ENCODE peak calls at places on chromosomes 3 and 15, in five cellular contexts. One of them, this sample, is unnamed.

GRCh38 chr3:88180398-88180999 is 30.7 kb downstream of the C3orf38 start:
- DNase-seq in GM23248: peak; percentile 62
- DNase-seq in right cardiac atrium: no peak
- DNase-seq in CD8-positive, alpha-beta T cell: peak; percentile 22
- DNase-seq in psoas muscle: no peak
- DNase-seq in this sample: no peak

GRCh38 chr3:58004972-58005371 is 3.2 kb upstream of the FLNB start:
- DNase-seq in GM23248: peak; percentile 77
- DNase-seq in psoas muscle: no peak
- DNase-seq in right cardiac atrium: no peak
- DNase-seq in CD8-positive, alpha-beta T cell: no peak
- DNase-seq in this sample: no peak

GRCh38 chr3:63061449-63061848 is 186.2 kb upstream of the CADPS start:
- DNase-seq in GM23248: no peak
- DNase-seq in right cardiac atrium: no peak
- DNase-seq in psoas muscle: no peak
- DNase-seq in CD8-positive, alpha-beta T cell: no peak
- DNase-seq in this sample: no peak

GRCh38 chr3:57120040-57120802 is 44.9 kb downstream of the IL17RD start:
- DNase-seq in CD8-positive, alpha-beta T cell: no peak
- DNase-seq in GM23248: no peak
- DNase-seq in psoas muscle: no peak
- DNase-seq in right cardiac atrium: no peak
- DNase-seq in this sample: no peak

GRCh38 chr15:55601374-55601773 is 13.2 kb upstream of the PYGO1 start:
- DNase-seq in CD8-positive, alpha-beta T cell: no peak
- DNase-seq in GM23248: no peak
- DNase-seq in psoas muscle: no peak
- DNase-seq in right cardiac atrium: no peak
- DNase-seq in this sample: no peak

GRCh38 chr3:160132226-160132625 is 93.0 kb upstream of the C3orf80 start:
- DNase-seq in right cardiac atrium: no peak
- DNase-seq in psoas muscle: no peak
- DNase-seq in GM23248: no peak
- DNase-seq in CD8-positive, alpha-beta T cell: no peak
- DNase-seq in this sample: no peak

GRCh38 chr3:166864473-166865467 is 515.3 kb downstream of the ZBBX start:
- DNase-seq in CD8-positive, alpha-beta T cell: no peak
- DNase-seq in right cardiac atrium: no peak
- DNase-seq in GM23248: no peak
- DNase-seq in psoas muscle: no peak
- DNase-seq in this sample: no peak

GRCh38 chr3:171813897-171814460 is 3.7 kb upstream of the PLD1 start:
- DNase-seq in right cardiac atrium: no peak
- DNase-seq in CD8-positive, alpha-beta T cell: peak; percentile 20
- DNase-seq in GM23248: peak; percentile 48
- DNase-seq in psoas muscle: no peak
- DNase-seq in this sample: peak; percentile 62

GRCh38 chr3:170485696-170486095 is 67.0 kb downstream of the CLDN11 start:
- DNase-seq in psoas muscle: no peak
- DNase-seq in GM23248: no peak
- DNase-seq in CD8-positive, alpha-beta T cell: no peak
- DNase-seq in right cardiac atrium: no peak
- DNase-seq in this sample: no peak

GRCh38 chr15:23648920-23649515 is 1.4 kb upstream of the MAGEL2 start:
- DNase-seq in right cardiac atrium: no peak
- DNase-seq in CD8-positive, alpha-beta T cell: peak; percentile 27
- DNase-seq in GM23248: peak; percentile 33
- DNase-seq in psoas muscle: no peak
- DNase-seq in this sample: no peak

GRCh38 chr15:39781967-39782292 is 711 bp downstream of the FSIP1 start:
- DNase-seq in right cardiac atrium: no peak
- DNase-seq in GM23248: no peak
- DNase-seq in psoas muscle: no peak
- DNase-seq in CD8-positive, alpha-beta T cell: no peak
- DNase-seq in this sample: no peak

GRCh38 chr3:175743733-175744400 is 884.7 kb downstream of the NAALADL2 start:
- DNase-seq in CD8-positive, alpha-beta T cell: no peak
- DNase-seq in right cardiac atrium: no peak
- DNase-seq in psoas muscle: no peak
- DNase-seq in GM23248: peak; percentile 67
- DNase-seq in this sample: no peak

GRCh38 chr3:45870099-45870498 is 16.2 kb upstream of the CCR9 start:
- DNase-seq in psoas muscle: no peak
- DNase-seq in GM23248: no peak
- DNase-seq in right cardiac atrium: no peak
- DNase-seq in CD8-positive, alpha-beta T cell: peak; percentile 72
- DNase-seq in this sample: no peak

GRCh38 chr15:52179278-52180195 is 11.7 kb downstream of the GNB5 start:
- DNase-seq in right cardiac atrium: peak; percentile 84
- DNase-seq in GM23248: peak; percentile 91
- DNase-seq in psoas muscle: peak; percentile 78
- DNase-seq in CD8-positive, alpha-beta T cell: peak; percentile 89
- DNase-seq in this sample: peak; percentile 90

GRCh38 chr3:173396191-173397041 is 1.1 kb upstream of the NLGN1 start:
- DNase-seq in CD8-positive, alpha-beta T cell: no peak
- DNase-seq in psoas muscle: no peak
- DNase-seq in right cardiac atrium: no peak
- DNase-seq in GM23248: peak; percentile 36
- DNase-seq in this sample: no peak

GRCh38 chr3:136512391-136512790 is 239.8 kb downstream of the STAG1 start:
- DNase-seq in right cardiac atrium: no peak
- DNase-seq in psoas muscle: no peak
- DNase-seq in CD8-positive, alpha-beta T cell: no peak
- DNase-seq in GM23248: peak; percentile 71
- DNase-seq in this sample: no peak

GRCh38 chr3:52238761-52239701 is at the start of gene TWF2:
- DNase-seq in psoas muscle: peak; percentile 80
- DNase-seq in CD8-positive, alpha-beta T cell: peak; percentile 83
- DNase-seq in GM23248: peak; percentile 91
- DNase-seq in right cardiac atrium: peak; percentile 86
- DNase-seq in this sample: peak; percentile 94

GRCh38 chr3:106036706-106037105 is 167.9 kb upstream of the CBLB start:
- DNase-seq in right cardiac atrium: no peak
- DNase-seq in CD8-positive, alpha-beta T cell: no peak
- DNase-seq in psoas muscle: no peak
- DNase-seq in GM23248: no peak
- DNase-seq in this sample: no peak

GRCh38 chr3:152175576-152175883 is 93.2 kb upstream of the MBNL1 start:
- DNase-seq in GM23248: peak; percentile 87
- DNase-seq in psoas muscle: no peak
- DNase-seq in CD8-positive, alpha-beta T cell: no peak
- DNase-seq in right cardiac atrium: no peak
- DNase-seq in this sample: no peak

GRCh38 chr3:169865176-169865800 is 4.4 kb downstream of the LRRC31 start:
- DNase-seq in CD8-positive, alpha-beta T cell: no peak
- DNase-seq in GM23248: no peak
- DNase-seq in psoas muscle: no peak
- DNase-seq in right cardiac atrium: no peak
- DNase-seq in this sample: no peak

GRCh38 chr15:70170096-70170699 is 72.5 kb upstream of the TLE3 start:
- DNase-seq in psoas muscle: no peak
- DNase-seq in right cardiac atrium: no peak
- DNase-seq in CD8-positive, alpha-beta T cell: no peak
- DNase-seq in GM23248: no peak
- DNase-seq in this sample: no peak

GRCh38 chr15:44710236-44711088 is 661 bp downstream of the PATL2 start:
- DNase-seq in GM23248: peak; percentile 65
- DNase-seq in right cardiac atrium: peak; percentile 39
- DNase-seq in psoas muscle: peak; percentile 20
- DNase-seq in CD8-positive, alpha-beta T cell: no peak
- DNase-seq in this sample: no peak

GRCh38 chr15:62770111-62770660 is 272.4 kb upstream of the TPM1 start:
- DNase-seq in psoas muscle: no peak
- DNase-seq in GM23248: peak; percentile 62
- DNase-seq in right cardiac atrium: no peak
- DNase-seq in CD8-positive, alpha-beta T cell: no peak
- DNase-seq in this sample: no peak

GRCh38 chr15:89090791-89091666 is 2.8 kb downstream of the ABHD2 start:
- DNase-seq in CD8-positive, alpha-beta T cell: peak; percentile 54
- DNase-seq in right cardiac atrium: peak; percentile 84
- DNase-seq in GM23248: peak; percentile 92
- DNase-seq in psoas muscle: peak; percentile 68
- DNase-seq in this sample: peak; percentile 88

GRCh38 chr3:72379500-72380187 is 468.6 kb downstream of the SHQ1 start:
- DNase-seq in right cardiac atrium: no peak
- DNase-seq in CD8-positive, alpha-beta T cell: no peak
- DNase-seq in psoas muscle: no peak
- DNase-seq in GM23248: peak; percentile 68
- DNase-seq in this sample: no peak

GRCh38 chr3:50164056-50164455 is 8.9 kb downstream of the SEMA3F start:
- DNase-seq in right cardiac atrium: peak; percentile 81
- DNase-seq in psoas muscle: peak; percentile 82
- DNase-seq in CD8-positive, alpha-beta T cell: no peak
- DNase-seq in GM23248: peak; percentile 98
- DNase-seq in this sample: peak; percentile 97

GRCh38 chr3:156311431-156311830 is 191.1 kb downstream of the KCNAB1 start:
- DNase-seq in CD8-positive, alpha-beta T cell: no peak
- DNase-seq in right cardiac atrium: no peak
- DNase-seq in GM23248: no peak
- DNase-seq in psoas muscle: no peak
- DNase-seq in this sample: no peak

GRCh38 chr3:192207239-192207638 is 520.1 kb downstream of the FGF12 start:
- DNase-seq in psoas muscle: no peak
- DNase-seq in CD8-positive, alpha-beta T cell: no peak
- DNase-seq in GM23248: no peak
- DNase-seq in right cardiac atrium: no peak
- DNase-seq in this sample: no peak

GRCh38 chr15:39627456-39628130 is 46.7 kb downstream of the THBS1 start:
- DNase-seq in CD8-positive, alpha-beta T cell: no peak
- DNase-seq in GM23248: no peak
- DNase-seq in psoas muscle: no peak
- DNase-seq in right cardiac atrium: no peak
- DNase-seq in this sample: no peak

GRCh38 chr3:160245261-160245800 is 20.1 kb downstream of the C3orf80 start:
- DNase-seq in GM23248: no peak
- DNase-seq in CD8-positive, alpha-beta T cell: no peak
- DNase-seq in right cardiac atrium: no peak
- DNase-seq in psoas muscle: no peak
- DNase-seq in this sample: no peak

GRCh38 chr15:44264148-44264547 is 24.4 kb upstream of the GOLM2 start:
- DNase-seq in GM23248: no peak
- DNase-seq in CD8-positive, alpha-beta T cell: no peak
- DNase-seq in psoas muscle: no peak
- DNase-seq in right cardiac atrium: no peak
- DNase-seq in this sample: no peak

GRCh38 chr3:47412453-47412756 is 31.6 kb downstream of the PTPN23 start:
- DNase-seq in GM23248: no peak
- DNase-seq in psoas muscle: no peak
- DNase-seq in right cardiac atrium: no peak
- DNase-seq in CD8-positive, alpha-beta T cell: no peak
- DNase-seq in this sample: no peak

GRCh38 chr15:65329298-65329990 is 25.0 kb downstream of the RNU5B-1 start:
- DNase-seq in right cardiac atrium: no peak
- DNase-seq in psoas muscle: no peak
- DNase-seq in GM23248: no peak
- DNase-seq in CD8-positive, alpha-beta T cell: no peak
- DNase-seq in this sample: peak; percentile 58

GRCh38 chr3:110774496-110775265 is 296.9 kb upstream of the NECTIN3 start:
- DNase-seq in psoas muscle: no peak
- DNase-seq in GM23248: no peak
- DNase-seq in CD8-positive, alpha-beta T cell: no peak
- DNase-seq in right cardiac atrium: no peak
- DNase-seq in this sample: no peak

GRCh38 chr3:117409256-117409655 is 699.7 kb downstream of the TUSC7 start:
- DNase-seq in CD8-positive, alpha-beta T cell: no peak
- DNase-seq in psoas muscle: no peak
- DNase-seq in right cardiac atrium: no peak
- DNase-seq in GM23248: no peak
- DNase-seq in this sample: no peak

GRCh38 chr3:30302027-30302426 is 304.4 kb upstream of the TGFBR2 start:
- DNase-seq in GM23248: no peak
- DNase-seq in right cardiac atrium: no peak
- DNase-seq in CD8-positive, alpha-beta T cell: no peak
- DNase-seq in psoas muscle: no peak
- DNase-seq in this sample: no peak

GRCh38 chr15:60844431-60845174 is 365.7 kb upstream of the ICE2 start:
- DNase-seq in right cardiac atrium: no peak
- DNase-seq in GM23248: no peak
- DNase-seq in CD8-positive, alpha-beta T cell: peak; percentile 69
- DNase-seq in psoas muscle: no peak
- DNase-seq in this sample: no peak

GRCh38 chr15:86772369-86773059 is 692.8 kb downstream of the AGBL1 start:
- DNase-seq in right cardiac atrium: no peak
- DNase-seq in CD8-positive, alpha-beta T cell: no peak
- DNase-seq in psoas muscle: no peak
- DNase-seq in GM23248: no peak
- DNase-seq in this sample: no peak

GRCh38 chr15:86776120-86776519 is 696.4 kb downstream of the AGBL1 start:
- DNase-seq in psoas muscle: no peak
- DNase-seq in GM23248: no peak
- DNase-seq in CD8-positive, alpha-beta T cell: no peak
- DNase-seq in right cardiac atrium: no peak
- DNase-seq in this sample: no peak

DNA sequence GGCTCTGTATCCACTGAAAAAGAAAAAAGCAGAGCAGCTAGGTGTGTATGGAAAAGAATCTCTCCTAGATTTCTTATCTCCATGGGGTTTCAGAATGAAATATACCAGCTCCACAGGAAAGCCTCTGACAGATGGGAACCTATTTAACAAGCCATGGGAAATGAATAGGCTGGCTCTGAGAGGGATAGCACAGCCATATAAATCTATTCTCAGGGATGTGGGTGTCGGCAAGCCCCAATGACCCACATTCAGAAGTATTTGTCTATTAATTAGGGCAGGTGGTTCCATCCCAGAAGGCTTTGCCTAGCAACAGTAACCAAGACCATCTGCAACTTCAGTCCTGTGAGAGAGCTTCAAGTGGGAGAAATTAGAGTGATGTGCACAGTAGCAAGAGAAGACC is 694.1 kb downstream of the AGBL1 start:
- DNase-seq in CD8-positive, alpha-beta T cell: no peak
- DNase-seq in psoas muscle: no peak
- DNase-seq in GM23248: no peak
- DNase-seq in right cardiac atrium: no peak
- DNase-seq in this sample: no peak
- H3K9me3 ChIP-seq in CD8-positive, alpha-beta T cell: no peaks in the 10 kb centered on the region
- H3K9me3 ChIP-seq in psoas muscle: no peaks in the 10 kb centered on the region
- H3K9me3 ChIP-seq in GM23248: no peaks in the 10 kb centered on the region
- H3K9me3 ChIP-seq in right cardiac atrium: no peaks in the 10 kb centered on the region
- H3K9me3 ChIP-seq in this sample: peaks cover 2% of the 10 kb centered on the region

GRCh38 chr15:99618941-99619411 is 53.2 kb downstream of the MEF2A start:
- DNase-seq in CD8-positive, alpha-beta T cell: no peak
- DNase-seq in right cardiac atrium: no peak
- DNase-seq in psoas muscle: no peak
- DNase-seq in GM23248: peak; percentile 53
- DNase-seq in this sample: no peak
- H3K9me3 ChIP-seq in CD8-positive, alpha-beta T cell: no peaks in the 10 kb centered on the region
- H3K9me3 ChIP-seq in right cardiac atrium: no peaks in the 10 kb centered on the region
- H3K9me3 ChIP-seq in psoas muscle: no peaks in the 10 kb centered on the region
- H3K9me3 ChIP-seq in GM23248: no peaks in the 10 kb centered on the region
- H3K9me3 ChIP-seq in this sample: no peaks in the 10 kb centered on the region

GRCh38 chr15:20340931-20341661 is 200.5 kb downstream of the GOLGA6L6 start:
- DNase-seq in CD8-positive, alpha-beta T cell: peak; percentile 29
- DNase-seq in right cardiac atrium: peak; percentile 70
- DNase-seq in GM23248: no peak
- DNase-seq in psoas muscle: peak; percentile 69
- DNase-seq in this sample: peak; percentile 95
- H3K9me3 ChIP-seq in CD8-positive, alpha-beta T cell: no peaks in the 10 kb centered on the region
- H3K9me3 ChIP-seq in right cardiac atrium: no peaks in the 10 kb centered on the region
- H3K9me3 ChIP-seq in GM23248: no peaks in the 10 kb centered on the region
- H3K9me3 ChIP-seq in psoas muscle: peaks cover 5% of the 10 kb centered on the region
- H3K9me3 ChIP-seq in this sample: no peaks in the 10 kb centered on the region

GRCh38 chr3:69097407-69098086 is 12.8 kb downstream of the ARL6IP5 start:
- DNase-seq in psoas muscle: no peak
- DNase-seq in right cardiac atrium: no peak
- DNase-seq in CD8-positive, alpha-beta T cell: no peak
- DNase-seq in GM23248: no peak
- DNase-seq in this sample: no peak
- H3K9me3 ChIP-seq in psoas muscle: no peaks in the 10 kb centered on the region
- H3K9me3 ChIP-seq in right cardiac atrium: no peaks in the 10 kb centered on the region
- H3K9me3 ChIP-seq in CD8-positive, alpha-beta T cell: no peaks in the 10 kb centered on the region
- H3K9me3 ChIP-seq in GM23248: no peaks in the 10 kb centered on the region
- H3K9me3 ChIP-seq in this sample: no peaks in the 10 kb centered on the region